ENCODE peak calls at places on chromosomes 16 and 17, in four cellular contexts. A is GM23248, J is right lobe of liver, K is fibroblast of lung. S is an unnamed sample.

GRCh38 chr16:26129997-26130396 is 438.2 kb downstream of the HS3ST4 start:
- DNase-seq in A (no peak), J (no peak), K (no peak), S (no peak)

GRCh38 chr17:59761385-59762021 is 54.0 kb downstream of the VMP1 start:
- DNase-seq in A (peak), J (no peak), K (peak), S (no peak)

GRCh38 chr17:52134641-52135040 is 23.9 kb downstream of the CA10 start:
- DNase-seq in A (no peak), J (no peak), K (no peak), S (no peak)

GRCh38 chr17:73283841-73284282 is 22.2 kb upstream of the CPSF4L start:
- DNase-seq in A (no peak), J (no peak), K (no peak), S (no peak)

GRCh38 chr16:1070084-1070987 is 2.2 kb upstream of the SSTR5 start:
- DNase-seq in A (no peak), J (no peak), K (no peak), S (no peak)

GRCh38 chr16:58614212-58614611 is 15.4 kb downstream of the CNOT1 start:
- DNase-seq in A (peak), J (no peak), K (peak), S (no peak)

GRCh38 chr16:85220125-85220839 is 108.0 kb upstream of the CIBAR2 start:
- DNase-seq in A (peak), J (peak), K (peak), S (no peak)

GRCh38 chr17:2406903-2407790 is 6.3 kb upstream of the MNT start:
- DNase-seq in A (peak), J (peak), K (peak), S (no peak)

GRCh38 chr17:31513731-31514427 is 122.4 kb downstream of the RAB11FIP4 start:
- DNase-seq in A (no peak), J (no peak), K (no peak), S (no peak)

GRCh38 chr17:15996322-15996721 is 3.2 kb downstream of the ZSWIM7 start:
- DNase-seq in A (no peak), J (no peak), K (no peak), S (no peak)

GRCh38 chr16:55052335-55053070 is 121.8 kb downstream of the IRX5 start:
- DNase-seq in A (peak), J (no peak), K (no peak), S (no peak)

GRCh38 chr16:71893888-71894228 is 1.5 kb upstream of the IST1 start:
- DNase-seq in A (no peak), J (no peak), K (no peak), S (no peak)

GRCh38 chr16:71895679-71896385 is 501 bp downstream of the IST1 start:
- DNase-seq in A (peak), J (peak), K (peak), S (peak)

GRCh38 chr16:71896688-71897368 is 1.5 kb downstream of the IST1 start:
- DNase-seq in A (peak), J (no peak), K (no peak), S (no peak)

GRCh38 chr16:71894921-71895678 is at the start of gene IST1:
- DNase-seq in A (peak), J (peak), K (peak), S (peak)

GRCh38 chr16:71894229-71894920 is 956 bp upstream of the IST1 start:
- DNase-seq in A (peak), J (peak), K (peak), S (no peak)
- H3K27ac ChIP-seq in A (peak), J (peak), K (peak), S (peak)

GRCh38 chr16:9901-10665 is 43.3 kb downstream of the POLR3K start:
- DNase-seq in A (peak), J (peak), K (no peak), S (no peak)
- H3K4me3 ChIP-seq in A (no peak), J (no peak), K (peak), S (peak)

GRCh38 chr17:64180089-64180488 is 50.1 kb upstream of the ERN1 start:
- DNase-seq in A (peak), J (no peak), K (peak), S (peak)
- H3K27ac ChIP-seq in A (no peak), J (no peak), K (no peak), S (peak)

DNA sequence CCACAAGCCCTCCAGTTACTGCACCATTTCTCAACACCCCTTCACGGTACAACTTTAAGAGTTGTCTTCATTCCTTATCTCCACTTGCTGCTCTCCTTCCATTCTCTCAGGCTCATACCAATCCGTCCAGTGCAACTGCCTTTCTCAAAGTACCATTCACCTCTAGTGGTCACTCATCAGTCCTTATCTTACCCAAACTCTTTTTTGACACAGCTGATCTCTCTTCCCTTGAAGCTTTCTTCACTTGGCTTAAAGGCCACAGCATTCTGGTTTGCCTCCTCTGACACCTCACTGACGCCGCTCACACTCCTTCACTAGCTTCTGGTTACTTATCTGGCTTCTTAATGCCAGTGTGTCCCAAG is 24.9 kb downstream of the UBE2G1 start:
- DNase-seq in A (no peak), J (no peak), K (no peak), S (no peak)
- H3K4me3 ChIP-seq in A (peak), J (no peak), K (no peak), S (no peak)

DNA sequence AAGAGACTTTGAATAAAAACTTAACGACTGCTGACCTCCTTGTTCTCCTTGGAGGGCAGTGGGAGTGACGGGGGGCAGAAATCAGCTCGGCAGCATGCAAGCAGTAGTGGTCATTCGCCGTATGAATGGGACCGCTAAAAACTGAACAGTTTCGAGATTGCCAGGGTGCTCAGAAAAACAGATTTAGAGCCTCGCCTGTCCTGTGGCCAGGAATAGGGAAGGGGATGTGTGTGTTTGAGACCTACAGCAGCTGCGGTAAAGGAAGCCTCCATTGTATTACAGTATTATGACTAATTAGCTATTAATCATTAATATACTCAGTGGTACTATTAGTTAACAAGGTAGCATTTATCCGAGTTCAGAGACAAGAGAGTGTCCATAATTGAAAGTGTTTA is 670 bp upstream of the ZNF652 start:
- DNase-seq in A (no peak), J (no peak), K (no peak), S (no peak)
- H3K27ac ChIP-seq in A (peak), J (peak), K (peak), S (peak)

DNA sequence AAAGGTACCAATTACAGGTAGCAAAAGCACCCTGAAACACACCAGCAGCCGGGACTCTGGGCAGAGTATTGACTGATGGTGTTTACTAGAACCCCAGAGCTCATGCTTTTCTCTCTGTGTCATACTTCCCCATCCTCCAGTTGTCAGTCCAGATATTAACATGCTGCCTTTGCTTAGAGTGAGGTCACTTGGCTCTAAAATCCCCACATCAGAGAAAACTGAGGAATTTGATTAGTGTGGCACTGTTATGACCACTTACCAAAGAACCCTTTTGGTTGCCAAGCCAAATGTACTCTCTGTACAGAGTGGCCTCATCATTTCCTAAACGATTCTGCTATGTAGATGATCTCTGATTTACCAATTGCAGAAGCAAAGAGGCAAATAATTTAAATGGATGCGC is 80.4 kb downstream of the ABCC12 start:
- DNase-seq in A (peak), J (no peak), K (peak), S (no peak)
- H3K4me3 ChIP-seq in A (no peak), J (no peak), K (no peak), S (no peak)

GRCh38 chr17:74951680-74952421 is 16.2 kb downstream of the OTOP3 start:
- DNase-seq in A (no peak), J (no peak), K (no peak), S (no peak)

GRCh38 chr17:74951065-74951464 is 15.4 kb downstream of the OTOP3 start:
- DNase-seq in A (no peak), J (no peak), K (no peak), S (no peak)

GRCh38 chr17:74953129-74953687 is 17.5 kb downstream of the OTOP3 start:
- DNase-seq in A (no peak), J (no peak), K (no peak), S (no peak)

GRCh38 chr17:74954115-74954514 is 18.4 kb downstream of the OTOP3 start:
- DNase-seq in A (no peak), J (no peak), K (no peak), S (no peak)

DNA sequence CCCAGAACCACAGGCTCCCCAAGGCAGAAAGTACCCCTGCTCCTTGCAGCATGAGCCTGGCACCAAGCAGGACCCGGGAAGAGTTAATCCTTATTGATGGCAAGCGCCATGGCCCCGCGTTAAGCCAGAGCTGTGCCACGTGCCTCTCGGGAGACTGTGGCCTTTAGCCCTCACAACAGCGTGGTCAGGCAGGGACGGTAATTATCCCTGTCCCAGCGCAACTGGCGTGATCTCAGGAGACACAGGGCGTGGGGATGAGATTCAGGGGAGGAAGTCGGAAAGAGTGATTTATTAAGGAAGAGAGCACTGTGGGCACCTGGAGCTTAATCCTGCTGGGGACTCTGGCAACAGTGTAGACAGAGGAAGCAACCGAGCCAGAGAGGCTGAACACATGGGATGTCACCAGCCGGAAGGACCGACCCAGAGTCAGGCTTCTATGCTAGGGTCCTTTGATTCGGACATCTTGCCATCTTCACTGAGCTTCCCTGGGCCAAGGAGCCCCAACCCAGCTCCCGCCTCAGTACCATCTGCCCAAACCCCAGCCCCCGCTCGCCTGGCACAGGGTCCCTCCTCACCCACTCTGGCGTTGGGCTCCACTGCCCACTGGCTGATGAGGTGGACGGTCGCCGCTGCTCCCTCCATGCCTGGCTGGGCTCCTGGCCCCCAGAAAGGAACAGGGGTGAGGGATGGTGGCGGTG is 16.9 kb downstream of the OTOP3 start:
- DNase-seq in A (no peak), J (no peak), K (no peak), S (no peak)
- H3K27ac ChIP-seq in A (no peak), J (no peak), K (no peak), S (no peak)

DNA sequence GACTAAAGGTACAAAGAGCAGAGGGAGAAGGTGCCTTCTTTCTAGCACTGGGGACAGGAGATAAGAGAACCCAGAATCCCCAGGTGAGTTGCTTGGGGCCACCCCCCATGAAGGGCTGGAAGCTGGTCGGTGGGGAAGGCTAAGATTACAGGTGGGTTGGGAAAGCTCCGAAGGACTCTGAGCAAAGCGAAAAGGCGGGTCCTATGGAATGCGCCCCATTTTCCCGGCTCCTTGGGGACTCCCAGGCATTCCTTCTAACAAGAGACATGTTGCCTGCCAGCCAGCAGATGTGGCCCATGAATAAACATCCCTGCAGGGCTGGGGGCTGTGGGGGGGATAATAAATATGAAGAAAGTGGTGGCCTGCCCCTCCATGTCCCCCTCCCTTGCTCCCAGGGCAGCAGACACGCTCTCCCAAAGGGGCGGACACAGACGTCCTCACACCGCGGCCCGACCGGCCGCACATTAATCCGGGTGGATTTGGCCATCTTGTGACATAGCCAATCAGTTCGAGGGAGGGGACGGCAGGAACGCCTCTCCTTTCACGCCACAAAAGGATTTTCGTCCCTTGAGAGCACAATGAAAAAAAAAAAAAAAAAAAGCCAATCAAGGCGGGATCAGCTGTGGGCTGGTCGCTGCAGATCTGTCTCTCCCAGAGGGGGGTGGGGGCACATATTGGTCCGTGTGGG is 98.5 kb downstream of the SOX9 start:
- DNase-seq in A (peak), J (no peak), K (no peak), S (no peak)
- H3K4me3 ChIP-seq in A (no peak), J (no peak), K (peak), S (no peak)

GRCh38 chr16:71669926-71670536 is 44.0 kb downstream of the MARVELD3 start:
- DNase-seq in A (no peak), J (no peak), K (no peak), S (no peak)

GRCh38 chr16:71671165-71671564 is 45.2 kb downstream of the MARVELD3 start:
- DNase-seq in A (no peak), J (no peak), K (no peak), S (no peak)

GRCh38 chr16:71666264-71666663 is 40.3 kb downstream of the MARVELD3 start:
- DNase-seq in A (no peak), J (no peak), K (no peak), S (no peak)

GRCh38 chr16:71670537-71670936 is 44.6 kb downstream of the MARVELD3 start:
- DNase-seq in A (no peak), J (no peak), K (no peak), S (no peak)

DNA sequence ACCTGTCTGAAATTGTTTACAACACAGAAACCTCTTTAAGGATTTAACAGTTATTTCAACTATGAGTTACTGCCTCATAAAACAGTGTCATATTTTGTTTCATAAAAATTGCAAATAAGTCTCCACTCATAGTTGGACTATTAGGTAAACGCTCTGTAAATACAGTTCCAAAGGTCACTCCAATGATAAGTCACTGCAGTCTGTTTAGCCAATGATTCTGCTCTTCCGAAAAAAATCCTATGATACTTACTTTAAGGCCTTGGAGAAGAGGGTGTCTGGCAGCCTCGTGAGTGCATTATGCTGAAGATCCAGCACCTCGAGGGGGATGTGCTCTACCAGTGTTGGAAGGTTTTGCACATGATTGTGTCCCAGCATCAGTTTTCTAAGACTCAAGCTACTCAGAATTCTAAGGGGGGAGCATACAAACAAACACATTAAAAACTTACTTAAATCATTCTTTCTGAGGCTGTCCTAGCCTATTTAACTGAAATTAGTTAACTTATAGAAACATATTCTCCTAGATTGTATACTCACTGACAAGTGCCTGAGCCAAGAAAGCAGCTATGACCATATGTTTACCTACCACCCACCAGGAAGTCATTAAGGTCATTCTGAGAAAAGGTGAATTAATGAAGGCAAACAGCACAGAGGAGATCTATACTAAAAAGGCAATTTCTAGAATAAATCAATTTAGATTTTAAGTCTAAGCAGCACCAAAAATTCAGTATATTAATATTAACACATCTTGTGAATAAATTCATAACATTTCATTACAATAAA is 41.1 kb downstream of the MARVELD3 start:
- DNase-seq in A (no peak), J (no peak), K (no peak), S (no peak)
- H3K27ac ChIP-seq in A (no peak), J (peak), K (no peak), S (no peak)

DNA sequence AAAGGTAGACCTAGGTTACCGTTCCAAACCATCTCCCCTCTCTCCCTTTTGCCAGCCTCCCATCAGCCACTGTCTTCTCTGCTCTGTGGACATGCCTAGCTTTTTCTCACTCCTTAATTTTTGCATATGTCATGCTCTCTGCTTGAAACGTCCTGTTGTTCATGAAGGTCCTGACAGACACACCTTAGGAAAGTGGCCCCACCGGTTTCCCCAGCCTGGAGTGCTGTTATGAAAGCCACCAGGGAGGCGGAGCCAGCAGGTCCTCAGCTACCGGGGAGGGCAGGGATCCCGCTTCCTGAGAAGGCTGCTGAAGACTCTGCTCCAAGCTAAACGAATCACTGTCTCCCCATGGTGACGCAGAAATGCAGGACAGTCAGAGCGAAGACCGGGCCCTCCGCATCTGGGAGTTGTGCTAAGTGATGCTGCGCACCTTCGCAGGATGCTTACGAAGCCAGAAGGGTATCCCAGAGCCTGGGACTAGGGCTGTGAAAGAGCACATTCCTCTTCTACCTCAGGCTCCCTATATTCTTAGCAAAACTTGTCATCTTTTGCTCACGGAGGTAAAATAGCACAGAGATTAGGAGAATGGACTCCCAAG is 2.3 kb upstream of the SLC16A11 start:
- DNase-seq in A (peak), J (no peak), K (no peak), S (no peak)
- H3K4me3 ChIP-seq in A (no peak), J (no peak), K (no peak), S (no peak)